ENCODE peak calls at places on chromosomes 12 and 14, in seven cellular contexts. Y is activated T-cell treated with anti-CD3 and anti-CD28 coated beads for 48 hours, R is colonic mucosa, W is NCI-H1092 treated with DMSO at 0.1 percent for 48 hours, L is NCI-H460, X is left ventricle myocardium inferior, M is NCI-H146. O is an unnamed sample.

GRCh38 chr14:54394596-54394995 is 2.2 kb upstream of the CDKN3 start:
- DNase-seq in Y (no peak), R (no peak), W (no peak), L (no peak), X (no peak), M (no peak), O (no peak)

GRCh38 chr12:2652011-2652400 is 142.8 kb upstream of the FKBP4 start:
- DNase-seq in Y (no peak), R (no peak), W (no peak), L (no peak), X (no peak), M (no peak), O (peak; percentile 7)

GRCh38 chr12:27927347-27927746 is 45.2 kb downstream of the PTHLH start:
- DNase-seq in Y (no peak), R (no peak), W (no peak), L (no peak), X (no peak), M (no peak), O (no peak)

GRCh38 chr14:101906645-101907044 is 57.7 kb upstream of the DYNC1H1 start:
- DNase-seq in Y (no peak), R (no peak), W (no peak), L (no peak), X (no peak), M (no peak), O (no peak)

GRCh38 chr12:14779834-14780233 is 23.4 kb downstream of the WBP11 start:
- DNase-seq in Y (no peak), R (no peak), W (no peak), L (no peak), X (no peak), M (no peak), O (no peak)

GRCh38 chr14:31449971-31450610 is 7.2 kb downstream of the DTD2 start:
- DNase-seq in Y (no peak), R (no peak), W (peak; percentile 13), L (peak; percentile 45), X (no peak), M (peak; percentile 1), O (no peak)

GRCh38 chr12:89350661-89351488 is 1.4 kb downstream of the DUSP6 start:
- DNase-seq in Y (no peak), R (peak; percentile 35), W (no peak), L (no peak), X (peak; percentile 36), M (peak; percentile 36), O (peak; percentile 67)

GRCh38 chr14:31161274-31161673 is 46.3 kb downstream of the HECTD1 start:
- DNase-seq in Y (no peak), R (no peak), W (no peak), L (no peak), X (no peak), M (no peak), O (no peak)

GRCh38 chr14:52348796-52349195 is 34.7 kb downstream of the PTGER2 start:
- DNase-seq in Y (no peak), R (no peak), W (no peak), L (peak; percentile 27), X (no peak), M (no peak), O (no peak)

GRCh38 chr14:51386983-51387730 is 147.1 kb downstream of the TMX1 start:
- DNase-seq in Y (no peak), R (no peak), W (no peak), L (peak; percentile 72), X (no peak), M (no peak), O (no peak)

GRCh38 chr12:60035835-60036234 is 440.0 kb downstream of the SLC16A7 start:
- DNase-seq in Y (no peak), R (no peak), W (no peak), L (no peak), X (no peak), M (no peak), O (no peak)

GRCh38 chr12:79934309-79935020 is 432 bp downstream of the PPP1R12A start:
- DNase-seq in Y (peak; percentile 31), R (peak; percentile 51), W (peak; percentile 41), L (no peak), X (no peak), M (peak; percentile 77), O (peak; percentile 85)

GRCh38 chr14:56741325-56741724 is 69.0 kb downstream of the OTX2 start:
- DNase-seq in Y (no peak), R (no peak), W (no peak), L (no peak), X (no peak), M (no peak), O (no peak)

GRCh38 chr12:23834076-23834475 is 115.4 kb downstream of the SOX5 start:
- DNase-seq in Y (no peak), R (no peak), W (no peak), L (no peak), X (no peak), M (no peak), O (no peak)

GRCh38 chr14:68771631-68772030 is 21.2 kb downstream of the ZFP36L1 start:
- DNase-seq in Y (no peak), R (no peak), W (no peak), L (no peak), X (peak; percentile 56), M (no peak), O (peak; percentile 49)

GRCh38 chr12:6825398-6826124 is 2.6 kb upstream of the P3H3 start:
- DNase-seq in Y (peak; percentile 77), R (peak; percentile 91), W (peak; percentile 86), L (peak; percentile 69), X (peak; percentile 87), M (peak; percentile 96), O (peak; percentile 77)

GRCh38 chr12:85277900-85278597 is 2.0 kb upstream of the ALX1 start:
- DNase-seq in Y (no peak), R (no peak), W (no peak), L (no peak), X (no peak), M (no peak), O (no peak)

GRCh38 chr14:66137076-66137475 is 349.1 kb upstream of the CCDC196 start:
- DNase-seq in Y (no peak), R (no peak), W (peak; percentile 82), L (no peak), X (no peak), M (no peak), O (no peak)

GRCh38 chr12:127550271-127550670 is 716.7 kb upstream of the TMEM132C start:
- DNase-seq in Y (no peak), R (no peak), W (no peak), L (no peak), X (no peak), M (no peak), O (no peak)

GRCh38 chr12:131454418-131455217 is 256.3 kb upstream of the SFSWAP start:
- DNase-seq in Y (peak; percentile 34), R (no peak), W (peak; percentile 13), L (peak; percentile 76), X (no peak), M (no peak), O (no peak)

GRCh38 chr14:69750495-69750894 is 16.4 kb upstream of the SRSF5 start:
- DNase-seq in Y (no peak), R (no peak), W (peak; percentile 92), L (no peak), X (no peak), M (no peak), O (no peak)

GRCh38 chr12:104154286-104154685 is 16.3 kb upstream of the NFYB start:
- DNase-seq in Y (no peak), R (no peak), W (no peak), L (no peak), X (no peak), M (no peak), O (no peak)